ENCODE peak calls at places on chromosome 14, in four cellular contexts. I, Z, H and B are unnamed samples.

GRCh38 chr14:103613517-103613916 is 15.5 kb upstream of the KLC1 start:
- DNase-seq in I (peak; percentile 54), Z (no peak), H (no peak), B (no peak)

GRCh38 chr14:56271988-56272387 is 153.8 kb downstream of the PELI2 start:
- DNase-seq in I (no peak), Z (no peak), H (no peak), B (no peak)

GRCh38 chr14:90201344-90201743 is 55.0 kb upstream of the PSMC1 start:
- DNase-seq in I (no peak), Z (no peak), H (no peak), B (no peak)

GRCh38 chr14:35535794-35536112 is 1.8 kb downstream of the INSM2 start:
- DNase-seq in I (no peak), Z (no peak), H (no peak), B (no peak)

GRCh38 chr14:41891624-41892023 is 284.9 kb downstream of the LRFN5 start:
- DNase-seq in I (no peak), Z (no peak), H (no peak), B (no peak)

GRCh38 chr14:22159049-22159448 is 430.0 kb downstream of the DAD1 start:
- DNase-seq in I (no peak), Z (no peak), H (no peak), B (no peak)

GRCh38 chr14:88189040-88189839 is 133.8 kb downstream of the KCNK10 start:
- DNase-seq in I (peak; percentile 81), Z (peak; percentile 30), H (peak; percentile 25), B (no peak)

GRCh38 chr14:99821519-99822165 is 28.4 kb downstream of the EML1 start:
- DNase-seq in I (no peak), Z (no peak), H (no peak), B (no peak)

GRCh38 chr14:54338696-54339317 is 58.0 kb upstream of the CDKN3 start:
- DNase-seq in I (no peak), Z (no peak), H (no peak), B (no peak)

GRCh38 chr14:37593496-37594237 is 1.4 kb downstream of the FOXA1 start:
- DNase-seq in I (no peak), Z (no peak), H (no peak), B (no peak)

GRCh38 chr14:37591941-37592287 is 3.1 kb downstream of the FOXA1 start:
- DNase-seq in I (no peak), Z (no peak), H (no peak), B (peak; percentile 82)

GRCh38 chr14:37594238-37594915 is 672 bp downstream of the FOXA1 start:
- DNase-seq in I (peak; percentile 99), Z (peak; percentile 42), H (no peak), B (peak; percentile 84)

GRCh38 chr14:37591311-37591940 is 3.6 kb downstream of the FOXA1 start:
- DNase-seq in I (no peak), Z (no peak), H (no peak), B (peak; percentile 89)

GRCh38 chr14:37592288-37593274 is 2.5 kb downstream of the FOXA1 start:
- DNase-seq in I (no peak), Z (no peak), H (no peak), B (peak; percentile 68)
- TF ChIP-seq HDAC2 in I (peak; percentile 17), Z (no peak), H (no peak), B (no peak)

DNA sequence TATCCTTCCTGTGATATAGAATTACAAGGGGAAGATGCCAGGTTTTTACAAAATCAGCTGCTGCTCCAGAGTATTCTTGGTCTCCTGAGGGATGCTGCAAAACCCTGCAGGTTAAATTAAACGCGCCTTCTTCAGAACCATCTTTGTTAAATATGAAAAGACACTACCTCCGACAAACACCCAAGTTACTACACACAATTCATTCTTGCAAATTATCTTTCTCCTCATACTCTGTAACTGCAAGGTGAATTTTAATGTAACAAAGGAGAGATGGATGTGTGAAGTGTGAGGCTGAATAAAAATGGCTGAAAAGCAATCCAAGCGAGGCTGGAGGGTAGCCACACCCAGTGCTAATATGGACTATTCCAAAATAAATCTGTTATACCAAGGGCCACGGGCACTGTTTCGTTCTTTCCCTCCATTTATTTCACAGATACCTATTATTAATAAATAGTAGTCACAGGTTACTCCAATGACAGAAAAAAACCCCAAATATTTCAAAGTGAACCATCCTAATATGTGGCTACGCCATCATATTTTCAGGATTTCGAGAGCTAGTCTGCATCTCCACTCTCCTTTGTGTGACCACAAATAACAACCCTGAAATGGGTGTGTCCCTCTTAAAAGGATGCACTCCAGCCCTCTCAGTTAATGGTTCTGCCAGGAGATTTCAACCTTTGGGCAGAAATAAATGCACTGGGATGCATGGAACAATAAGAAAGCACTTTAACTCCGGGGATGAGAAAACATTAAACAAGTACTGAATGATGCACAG is 53.0 kb upstream of the CCDC175 start:
- DNase-seq in I (no peak), Z (no peak), H (no peak), B (no peak)
- TF ChIP-seq SRF in I (no peak), Z (no peak), H (no peak), B (no peak)

GRCh38 chr14:34356267-34356660 is 105.8 kb downstream of the SPTSSA start:
- DNase-seq in I (no peak), Z (no peak), H (no peak), B (no peak)
- TF ChIP-seq HDAC2 in I (no peak), Z (no peak), H (no peak), B (no peak)

GRCh38 chr14:71652368-71652767 is 279.9 kb upstream of the RGS6 start:
- DNase-seq in I (no peak), Z (no peak), H (no peak), B (no peak)
- TF ChIP-seq SRF in I (no peak), Z (no peak), H (no peak), B (no peak)

GRCh38 chr14:97058589-97058988 is 261.4 kb downstream of the VRK1 start:
- DNase-seq in I (no peak), Z (no peak), H (no peak), B (no peak)

GRCh38 chr14:97057238-97057637 is 260.1 kb downstream of the VRK1 start:
- DNase-seq in I (no peak), Z (no peak), H (no peak), B (no peak)

GRCh38 chr14:97056086-97056485 is 258.9 kb downstream of the VRK1 start:
- DNase-seq in I (no peak), Z (no peak), H (no peak), B (no peak)

GRCh38 chr14:97061198-97061597 is 264.0 kb downstream of the VRK1 start:
- DNase-seq in I (no peak), Z (no peak), H (no peak), B (no peak)

GRCh38 chr14:97058071-97058470 is 260.9 kb downstream of the VRK1 start:
- DNase-seq in I (no peak), Z (no peak), H (no peak), B (no peak)
- TF ChIP-seq HDAC2 in I (no peak), Z (no peak), H (no peak), B (no peak)

GRCh38 chr14:69138189-69138535 is 14.8 kb downstream of the DCAF5 start:
- DNase-seq in I (no peak), Z (no peak), H (no peak), B (no peak)
- TF ChIP-seq SRF in I (no peak), Z (no peak), H (no peak), B (no peak)

DNA sequence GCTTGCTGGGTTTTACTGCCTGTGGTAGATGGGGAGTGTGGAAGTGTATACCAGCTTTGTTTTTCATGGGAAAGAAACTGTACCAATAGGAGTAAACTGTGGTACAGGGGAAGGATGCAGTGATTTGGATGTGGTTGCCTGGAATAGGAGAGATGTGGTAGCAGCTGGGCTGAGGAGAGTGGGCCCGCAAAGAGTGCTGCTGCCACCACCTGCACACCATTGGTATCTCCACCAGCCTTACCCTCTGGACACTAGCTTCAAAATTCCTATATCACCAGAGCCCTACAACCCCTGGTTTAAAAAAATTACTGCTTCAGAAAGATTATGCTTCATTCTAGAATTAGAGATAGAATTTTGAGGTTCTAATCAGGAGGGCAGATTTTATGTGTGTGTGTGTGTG is 53.6 kb downstream of the AKAP6 start:
- DNase-seq in I (no peak), Z (no peak), H (no peak), B (no peak)
- TF ChIP-seq HDAC2 in I (no peak), Z (no peak), H (no peak), B (no peak)

GRCh38 chr14:29310757-29311156 is 544.2 kb downstream of the FOXG1 start:
- DNase-seq in I (no peak), Z (no peak), H (no peak), B (no peak)

GRCh38 chr14:29311983-29312382 is 545.4 kb downstream of the FOXG1 start:
- DNase-seq in I (no peak), Z (no peak), H (no peak), B (no peak)

GRCh38 chr14:29310210-29310609 is 543.6 kb downstream of the FOXG1 start:
- DNase-seq in I (no peak), Z (no peak), H (no peak), B (no peak)
- TF ChIP-seq SRF in I (no peak), Z (no peak), H (no peak), B (no peak)